ENCODE peak calls at places on chromosomes 6 and 20, in seven cellular contexts. F, W, L, E, X, T and J are unnamed samples.

GRCh38 chr6:166760288-166760687 is 133.2 kb upstream of the RPS6KA2 start:
- DNase-seq in E (no peak), L (peak), W (no peak), F (no peak), X (peak), T (no peak), J (no peak)

GRCh38 chr6:3386374-3386857 is 70.4 kb downstream of the SLC22A23 start:
- DNase-seq in E (no peak), W (no peak), X (no peak), L (no peak), F (no peak), T (no peak), J (no peak)

GRCh38 chr6:24329451-24329850 is 28.4 kb downstream of the DCDC2 start:
- DNase-seq in W (no peak), F (no peak), T (no peak), E (no peak), X (no peak), L (no peak), J (peak)

GRCh38 chr6:35808688-35809087 is 3.5 kb downstream of the LHFPL5 start:
- DNase-seq in W (peak), X (no peak), F (no peak), E (peak), L (no peak), T (peak), J (no peak)

GRCh38 chr6:33783781-33784520 is 5.0 kb downstream of the LEMD2 start:
- DNase-seq in T (no peak), W (no peak), X (no peak), F (no peak), L (no peak), E (no peak), J (no peak)

GRCh38 chr6:125918681-125919566 is 37.6 kb upstream of the HINT3 start:
- DNase-seq in L (peak), E (peak), F (peak), X (peak), T (peak), W (no peak), J (peak)

GRCh38 chr20:34708621-34709043 is 4.5 kb downstream of the TP53INP2 start:
- DNase-seq in L (peak), X (peak), E (peak), T (no peak), F (peak), W (peak), J (no peak)

GRCh38 chr20:1946762-1947534 is 46.9 kb downstream of the PDYN start:
- DNase-seq in L (no peak), E (no peak), X (no peak), T (no peak), W (no peak), F (no peak), J (peak)

GRCh38 chr6:91081452-91082067 is 494.7 kb upstream of the MAP3K7 start:
- DNase-seq in E (peak), W (peak), T (peak), L (no peak), F (peak), X (no peak), J (peak)

GRCh38 chr20:53899351-53900167 is 170.8 kb downstream of the BCAS1 start:
- DNase-seq in L (peak), T (no peak), F (peak), W (peak), X (peak), E (peak), J (peak)

GRCh38 chr6:44201200-44201599 is 15.5 kb upstream of the MYMX start:
- DNase-seq in W (no peak), E (peak), L (no peak), F (no peak), T (no peak), X (no peak), J (no peak)

GRCh38 chr20:4341804-4342560 is 326.6 kb upstream of the RNF24 start:
- DNase-seq in X (no peak), E (peak), L (no peak), T (no peak), F (no peak), W (no peak), J (peak)

GRCh38 chr6:137211910-137212309 is 7.3 kb downstream of the IFNGR1 start:
- DNase-seq in W (no peak), L (no peak), F (no peak), X (no peak), T (no peak), E (no peak), J (no peak)

GRCh38 chr6:125050663-125051318 is 88.6 kb downstream of the RNF217 start:
- DNase-seq in W (no peak), E (peak), X (no peak), L (no peak), F (no peak), T (no peak), J (no peak)

GRCh38 chr6:75759207-75759606 is 10.2 kb downstream of the MYO6 start:
- DNase-seq in L (no peak), W (no peak), T (no peak), X (no peak), E (no peak), F (peak), J (no peak)